ENCODE peak calls at places on chromosomes 2 and 18, in eight cellular contexts. D is CD4-positive, alpha-beta memory T cell; V is sciatic nerve; U is MCF 10A; Q is stromal cell of bone marrow; Y is HS-5; P is IMR-90; C is EL. F is an unnamed sample.

GRCh38 chr18:76923485-76924085 is 101.2 kb downstream of the ZNF236 start:
- DNase-seq in P (peak), C (peak), Y (no peak), D (no peak), U (peak), Q (no peak), V (no peak), F (no peak)

GRCh38 chr18:36337679-36338419 is 40.3 kb downstream of the FHOD3 start:
- DNase-seq in U (no peak), Q (no peak), C (no peak), Y (no peak), P (no peak), V (no peak), D (no peak), F (no peak)

GRCh38 chr2:239678666-239679296 is 278.0 kb upstream of the HDAC4 start:
- DNase-seq in U (no peak), Y (no peak), D (no peak), C (no peak), V (peak), P (no peak), Q (no peak), F (no peak)

GRCh38 chr2:12219761-12220160 is 473.3 kb downstream of the LPIN1 start:
- DNase-seq in V (no peak), P (no peak), Q (no peak), U (no peak), D (no peak), Y (no peak), C (no peak), F (no peak)

GRCh38 chr18:64330161-64330560 is 181.3 kb upstream of the LINC00305 start:
- DNase-seq in P (no peak), C (no peak), D (no peak), U (peak), Y (no peak), Q (no peak), V (no peak), F (no peak)

GRCh38 chr2:70202236-70202806 is 11.5 kb upstream of the C2orf42 start:
- DNase-seq in V (no peak), Y (no peak), U (no peak), D (no peak), C (no peak), Q (no peak), P (no peak), F (no peak)

GRCh38 chr18:48948112-48949050 is 2.4 kb downstream of the SMAD7 start:
- DNase-seq in Y (no peak), C (peak), Q (no peak), D (peak), V (peak), P (peak), U (peak), F (no peak)

GRCh38 chr2:75099521-75099922 is 99.8 kb downstream of the TACR1 start:
- DNase-seq in P (no peak), Y (no peak), V (no peak), D (no peak), U (no peak), Q (no peak), C (peak), F (no peak)

GRCh38 chr2:68196120-68196716 is 38.5 kb downstream of the PNO1 start:
- DNase-seq in D (peak), C (peak), Q (no peak), P (peak), Y (peak), V (no peak), U (no peak), F (no peak)